ENCODE peak calls at places on chromosomes 16 and 17, in nine cellular contexts. U is H9; T is foreskin fibroblast; Z is mucosa of descending colon; J is HCT116; Q is effector memory CD4-positive, alpha-beta T cell; X is NCI-H2081; F is stimulated activated CD4-positive, alpha-beta T cell treated with anti-CD3 and anti-CD28 coated beads, Interleukin-1b, Interleukin-23, amount 100 ng/mL, for 48 hours; K is MG63. R is an unnamed sample.

GRCh38 chr17:45218895-45219661 is 2.6 kb upstream of the FMNL1 start:
- DNase-seq in X (peak; percentile 85), K (peak; percentile 64), T (peak; percentile 89), F (peak; percentile 83), J (peak; percentile 67), Q (peak; percentile 80), Z (peak; percentile 83), U (peak; percentile 88), R (peak; percentile 96)

GRCh38 chr16:65414284-65414984 is 292.6 kb upstream of the CDH11 start:
- DNase-seq in U (no peak), K (peak; percentile 51), Q (no peak), F (no peak), Z (no peak), T (peak; percentile 93), X (no peak), J (no peak), R (no peak)

GRCh38 chr17:46989637-46990431 is 10.8 kb upstream of the RPRML start:
- DNase-seq in J (no peak), U (no peak), Z (no peak), X (no peak), T (no peak), K (no peak), Q (no peak), F (no peak), R (no peak)

GRCh38 chr17:79192503-79193500 is 118.2 kb downstream of the ENGASE start:
- DNase-seq in X (no peak), K (peak; percentile 42), J (no peak), U (peak; percentile 89), Z (no peak), F (peak; percentile 16), Q (no peak), T (peak; percentile 63), R (no peak)

GRCh38 chr17:73800893-73801292 is 156.6 kb upstream of the SDK2 start:
- DNase-seq in X (peak; percentile 73), U (no peak), J (no peak), F (no peak), T (no peak), Q (no peak), Z (no peak), K (no peak), R (no peak)

GRCh38 chr16:22787456-22788189 is 26.3 kb upstream of the HS3ST2 start:
- DNase-seq in Q (no peak), K (peak; percentile 92), Z (no peak), T (peak; percentile 96), J (no peak), X (no peak), U (no peak), F (no peak), R (no peak)

GRCh38 chr17:75561927-75562603 is 25.5 kb upstream of the MYO15B start:
- DNase-seq in U (no peak), Z (no peak), J (no peak), F (no peak), Q (no peak), T (no peak), K (peak; percentile 97), X (no peak), R (no peak)

GRCh38 chr17:7932483-7932891 is 481 bp downstream of the CNTROB start:
- DNase-seq in F (no peak), Z (no peak), Q (no peak), T (peak; percentile 49), K (peak; percentile 49), X (no peak), U (peak; percentile 61), J (no peak), R (peak; percentile 64)

GRCh38 chr16:20114356-20114755 is 40.7 kb upstream of the GPR139 start:
- DNase-seq in T (peak; percentile 1), X (no peak), Q (no peak), U (no peak), J (peak; percentile 53), F (no peak), Z (no peak), K (peak; percentile 89), R (no peak)

GRCh38 chr17:62713096-62713870 is 85.8 kb downstream of the MRC2 start:
- DNase-seq in F (no peak), X (no peak), U (peak; percentile 70), Z (no peak), T (no peak), J (no peak), K (no peak), Q (no peak), R (peak; percentile 9)

GRCh38 chr16:24723663-24724062 is 5.8 kb upstream of the TNRC6A start:
- DNase-seq in X (no peak), U (no peak), Z (no peak), F (no peak), Q (no peak), J (no peak), T (peak; percentile 54), K (no peak), R (no peak)

GRCh38 chr17:596287-596686 is 118.4 kb downstream of the VPS53 start:
- DNase-seq in X (no peak), T (peak; percentile 19), U (no peak), J (peak; percentile 80), F (no peak), K (no peak), Z (no peak), Q (no peak), R (peak; percentile 70)